ENCODE peak calls at places on chromosomes 16 and 17, in eight cellular contexts. A, R, L, N, U, X, K and S are unnamed samples.

GRCh38 chr17:77319211-77320031 is 178.7 kb downstream of the SEC14L1 start:
- DNase-seq in A (peak), R (no peak), L (peak), N (peak), U (peak), X (peak), K (peak), S (no peak)

GRCh38 chr17:75191584-75191983 is 8.8 kb upstream of the SUMO2 start:
- DNase-seq in A (no peak), R (no peak), L (no peak), N (no peak), U (no peak), X (no peak), K (no peak), S (no peak)

GRCh38 chr17:79960788-79961522 is 74.7 kb downstream of the TBC1D16 start:
- DNase-seq in A (no peak), R (no peak), L (no peak), N (no peak), U (no peak), X (no peak), K (no peak), S (no peak)

GRCh38 chr17:18314059-18314730 is 599 bp downstream of the TOP3A start:
- DNase-seq in A (no peak), R (no peak), L (no peak), N (no peak), U (no peak), X (no peak), K (peak), S (no peak)

GRCh38 chr17:61774724-61775123 is 88.6 kb downstream of the BRIP1 start:
- DNase-seq in A (no peak), R (no peak), L (no peak), N (no peak), U (no peak), X (no peak), K (no peak), S (no peak)

GRCh38 chr17:214881-215331 is 33.5 kb upstream of the DOC2B start:
- DNase-seq in A (no peak), R (no peak), L (no peak), N (no peak), U (no peak), X (no peak), K (no peak), S (no peak)

GRCh38 chr16:84985079-84986065 is 26.0 kb downstream of the ZDHHC7 start:
- DNase-seq in A (peak), R (no peak), L (no peak), N (no peak), U (no peak), X (no peak), K (no peak), S (no peak)

GRCh38 chr17:77604301-77605031 is 354.0 kb upstream of the TNRC6C start:
- DNase-seq in A (no peak), R (no peak), L (no peak), N (no peak), U (no peak), X (no peak), K (no peak), S (no peak)

GRCh38 chr17:49344914-49345313 is 17.1 kb downstream of the ZNF652 start:
- DNase-seq in A (no peak), R (no peak), L (no peak), N (no peak), U (no peak), X (no peak), K (no peak), S (no peak)

GRCh38 chr17:83180996-83181481 is 101.6 kb downstream of the METRNL start:
- DNase-seq in A (no peak), R (no peak), L (no peak), N (no peak), U (peak), X (no peak), K (peak), S (no peak)

GRCh38 chr16:14635394-14636145 is 2.8 kb downstream of the BFAR start:
- DNase-seq in A (no peak), R (no peak), L (no peak), N (no peak), U (no peak), X (no peak), K (no peak), S (no peak)

GRCh38 chr16:30340621-30341020 is 14.5 kb downstream of the CD2BP2 start:
- DNase-seq in A (no peak), R (no peak), L (no peak), N (no peak), U (peak), X (no peak), K (peak), S (no peak)

GRCh38 chr17:81967533-81968395 is 6.8 kb upstream of the NOTUM start:
- DNase-seq in A (no peak), R (peak), L (peak), N (peak), U (peak), X (peak), K (peak), S (peak)